ENCODE peak calls at places on chromosomes 7 and 10, in eight cellular contexts. K is Peyer's patch; Z is naive thymus-derived CD8-positive, alpha-beta T cell; N is ELR; J is PC-9; U is iris pigment epithelial cell; C is NCI-H1694; T is activated B cell treated with CpG ODN at 0.5 μM for 24 hours. Q is an unnamed sample.

GRCh38 chr10:44966129-44966815 is 6.7 kb downstream of the RASSF4 start:
- DNase-seq in U (no peak), T (no peak), Z (no peak), C (no peak), J (no peak), K (no peak), N (peak), Q (no peak)

GRCh38 chr7:159144756-159145543 is at the start of gene VIPR2:
- DNase-seq in N (no peak), J (no peak), K (no peak), U (no peak), Z (no peak), T (no peak), C (no peak), Q (no peak)

GRCh38 chr10:100883322-100883821 is 29.4 kb upstream of the SLF2 start:
- DNase-seq in T (no peak), C (no peak), N (no peak), Z (no peak), J (no peak), K (no peak), U (no peak), Q (no peak)

GRCh38 chr7:405489-406211 is 114.0 kb downstream of the PDGFA start:
- DNase-seq in N (no peak), K (no peak), Z (no peak), T (no peak), C (peak), J (no peak), U (no peak), Q (no peak)

GRCh38 chr10:122034149-122034756 is 45.3 kb downstream of the TACC2 start:
- DNase-seq in J (peak), U (peak), N (peak), T (no peak), Z (no peak), K (no peak), C (no peak), Q (peak)

GRCh38 chr10:1488970-1489548 is 248.3 kb downstream of the ADARB2 start:
- DNase-seq in Z (no peak), T (peak), N (no peak), K (no peak), J (no peak), U (no peak), C (no peak), Q (no peak)

GRCh38 chr7:69104023-69104422 is 494.3 kb upstream of the AUTS2 start:
- DNase-seq in Z (no peak), K (no peak), T (no peak), U (no peak), N (no peak), C (no peak), J (no peak), Q (no peak)

GRCh38 chr7:32163141-32163806 is 93.1 kb upstream of the PDE1C start:
- DNase-seq in T (no peak), Z (no peak), J (no peak), C (peak), N (peak), K (no peak), U (peak), Q (peak)

GRCh38 chr7:6536262-6536770 is 14.9 kb downstream of the GRID2IP start:
- DNase-seq in N (no peak), U (no peak), J (no peak), Z (no peak), T (no peak), C (peak), K (no peak), Q (no peak)

GRCh38 chr10:14072541-14072940 is 258.2 kb downstream of the FRMD4A start:
- DNase-seq in Z (no peak), N (peak), J (no peak), C (no peak), T (no peak), K (no peak), U (no peak), Q (no peak)

GRCh38 chr10:128054163-128054970 is 71.9 kb downstream of the MKI67 start:
- DNase-seq in T (no peak), K (no peak), C (no peak), N (no peak), U (no peak), J (no peak), Z (no peak), Q (peak)

GRCh38 chr7:149188213-149188612 is 7.1 kb upstream of the ZNF282 start:
- DNase-seq in Z (no peak), U (no peak), J (no peak), T (no peak), N (no peak), C (no peak), K (no peak), Q (no peak)

Q was measured in mammary epithelial cell.